ENCODE peak calls at places on chromosomes 13 and 19, in four cellular contexts. I, C, F and W are unnamed samples.

GRCh38 chr19:35461050-35461449 is 13.0 kb downstream of the FFAR2 start:
- DNase-seq in F (no peak), C (no peak), I (no peak), W (no peak)

GRCh38 chr13:30880756-30881155 is 25.3 kb upstream of the MEDAG start:
- DNase-seq in I (no peak), F (peak), C (no peak), W (peak)

GRCh38 chr13:93767231-93767916 is 540.8 kb downstream of the GPC6 start:
- DNase-seq in F (no peak), I (no peak), C (peak), W (no peak)

GRCh38 chr13:39373108-39373507 is 229.9 kb downstream of the LHFPL6 start:
- DNase-seq in C (no peak), F (no peak), I (no peak), W (no peak)

GRCh38 chr19:30512748-30513389 is 140.7 kb downstream of the ZNF536 start:
- DNase-seq in C (no peak), F (no peak), I (no peak), W (no peak)

GRCh38 chr13:66635526-66635925 is 594.6 kb downstream of the PCDH9 start:
- DNase-seq in F (peak), C (no peak), I (no peak), W (peak)

GRCh38 chr13:30720470-30720869 is 14.9 kb upstream of the ALOX5AP start:
- DNase-seq in C (no peak), F (no peak), I (peak), W (no peak)

GRCh38 chr13:42377640-42378382 is 105.9 kb downstream of the AKAP11 start:
- DNase-seq in F (no peak), C (no peak), I (peak), W (peak)

GRCh38 chr13:98771838-98772611 is 19.6 kb upstream of the SLC15A1 start:
- DNase-seq in F (no peak), C (no peak), I (no peak), W (no peak)

GRCh38 chr19:10222201-10222890 is 8.8 kb downstream of the S1PR2 start:
- DNase-seq in I (peak), F (no peak), C (no peak), W (no peak)

GRCh38 chr13:110627761-110628476 is 12.6 kb downstream of the NAXD start:
- DNase-seq in I (no peak), F (no peak), C (peak), W (no peak)

GRCh38 chr13:36862002-36862706 is 43.1 kb downstream of the RFXAP start:
- DNase-seq in I (no peak), F (no peak), C (no peak), W (no peak)

GRCh38 chr19:44640518-44640917 is 3.2 kb upstream of the PVR start:
- DNase-seq in F (no peak), C (no peak), I (no peak), W (no peak)

GRCh38 chr13:78787189-78787588 is 128.2 kb upstream of the OBI1 start:
- DNase-seq in C (no peak), I (no peak), F (no peak), W (no peak)

GRCh38 chr13:102580552-102581169 is 16.1 kb upstream of the TPP2 start:
- DNase-seq in C (no peak), F (peak), I (peak), W (peak)

GRCh38 chr13:51435002-51435578 is 17.7 kb downstream of the INTS6 start:
- DNase-seq in C (no peak), I (peak), F (no peak), W (no peak)

GRCh38 chr13:46211521-46212351 is at the start of gene LRRC63:
- DNase-seq in I (no peak), F (peak), C (peak), W (peak)

GRCh38 chr13:98450012-98450411 is 126.9 kb downstream of the STK24 start:
- DNase-seq in F (no peak), I (no peak), C (no peak), W (no peak)

GRCh38 chr13:74705438-74705837 is 571.2 kb upstream of the KLF12 start:
- DNase-seq in F (no peak), I (no peak), C (no peak), W (no peak)

GRCh38 chr13:44280461-44280860 is 93.2 kb upstream of the SERP2 start:
- DNase-seq in F (no peak), I (no peak), C (no peak), W (peak)

GRCh38 chr19:36013280-36014028 is 559 bp downstream of the ALKBH6 start:
- DNase-seq in I (no peak), C (no peak), F (peak), W (no peak)

GRCh38 chr19:10118960-10119359 is 739 bp downstream of the EIF3G start:
- DNase-seq in C (no peak), I (no peak), F (no peak), W (no peak)

GRCh38 chr19:13847033-13847899 is 29.7 kb upstream of the NANOS3 start:
- DNase-seq in F (peak), C (peak), I (peak), W (peak)

GRCh38 chr13:41523396-41523795 is 66.0 kb downstream of the RGCC start:
- DNase-seq in C (no peak), F (no peak), I (no peak), W (no peak)

GRCh38 chr19:32652893-32653625 is 21.9 kb downstream of the ANKRD27 start:
- DNase-seq in F (no peak), I (no peak), C (no peak), W (peak)

GRCh38 chr13:32284927-32285632 is 30.1 kb downstream of the ZAR1L start:
- DNase-seq in I (no peak), F (peak), C (no peak), W (peak)

GRCh38 chr13:40974460-40975407 is 44.4 kb downstream of the ELF1 start:
- DNase-seq in F (no peak), C (peak), I (peak), W (peak)

GRCh38 chr19:23436318-23436717 is 41.0 kb upstream of the ZNF91 start:
- DNase-seq in F (no peak), I (peak), C (peak), W (no peak)

GRCh38 chr19:41149831-41150230 is 35.6 kb downstream of the CYP2F1 start:
- DNase-seq in I (no peak), F (no peak), C (no peak), W (no peak)

GRCh38 chr19:1218751-1219567 is 13.4 kb downstream of the STK11 start:
- DNase-seq in F (no peak), I (no peak), C (no peak), W (no peak)

GRCh38 chr19:4732680-4733114 is 9.1 kb upstream of the DPP9 start:
- DNase-seq in I (peak), F (peak), C (peak), W (no peak)

GRCh38 chr19:21851596-21852345 is 15.8 kb upstream of the ZNF43 start:
- DNase-seq in F (peak), C (peak), I (peak), W (peak)

GRCh38 chr19:53626941-53627340 is 4.9 kb upstream of the DPRX start:
- DNase-seq in I (no peak), F (no peak), C (no peak), W (no peak)

GRCh38 chr13:52447354-52447753 is 3.1 kb downstream of the VPS36 start:
- DNase-seq in F (no peak), C (no peak), I (no peak), W (no peak)

GRCh38 chr19:39321832-39322176 is 1.1 kb upstream of the LRFN1 start:
- DNase-seq in C (no peak), I (no peak), F (no peak), W (no peak)

GRCh38 chr19:46741447-46741846 is 4.4 kb upstream of the FKRP start:
- DNase-seq in I (no peak), C (no peak), F (no peak), W (no peak)
- H3K27ac ChIP-seq in I (no peak), C (no peak), F (peak), W (no peak)

DNA sequence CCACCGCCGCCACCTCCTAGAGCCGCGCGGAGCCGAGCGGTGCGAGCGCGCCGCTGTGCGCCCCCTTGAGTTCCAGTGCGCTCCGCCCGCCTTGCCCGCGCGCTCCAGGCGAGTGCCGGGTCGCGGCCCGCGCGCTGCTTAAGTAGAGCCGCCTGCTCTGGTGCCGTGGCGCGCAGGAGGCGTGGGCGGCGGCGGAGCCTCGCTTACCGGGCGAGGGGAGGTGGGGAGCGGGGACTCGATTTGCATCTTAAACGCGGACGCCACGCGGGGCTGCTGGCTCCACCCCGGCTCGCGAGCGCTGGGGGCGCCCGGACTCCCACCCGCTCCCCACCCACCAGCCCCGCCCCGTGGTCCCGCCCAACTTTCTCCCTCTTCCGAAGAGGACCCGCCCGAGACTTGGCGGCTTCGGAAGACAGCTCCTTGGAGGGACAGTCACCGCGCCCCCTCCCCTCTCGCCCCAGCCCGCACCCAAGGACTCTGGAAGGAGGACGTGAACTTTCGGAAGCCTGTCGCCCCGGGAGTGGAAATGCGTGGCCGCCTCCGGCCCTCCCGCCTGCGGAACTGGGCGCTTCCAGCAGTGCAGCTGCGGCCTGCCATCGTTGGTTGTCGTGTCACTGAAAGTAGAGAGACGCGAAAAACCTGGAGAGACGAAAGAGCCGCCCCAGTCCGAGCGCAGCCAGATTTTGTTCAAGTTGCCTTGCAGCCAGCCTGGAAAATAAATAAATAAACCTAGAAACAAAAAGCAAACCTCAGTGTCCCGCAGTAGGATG is at the start of gene KCTD12:
- DNase-seq in F (peak), I (peak), C (peak), W (peak)
- TF ChIP-seq CTCF in F (peak), I (peak), C (no peak), W (peak)

DNA sequence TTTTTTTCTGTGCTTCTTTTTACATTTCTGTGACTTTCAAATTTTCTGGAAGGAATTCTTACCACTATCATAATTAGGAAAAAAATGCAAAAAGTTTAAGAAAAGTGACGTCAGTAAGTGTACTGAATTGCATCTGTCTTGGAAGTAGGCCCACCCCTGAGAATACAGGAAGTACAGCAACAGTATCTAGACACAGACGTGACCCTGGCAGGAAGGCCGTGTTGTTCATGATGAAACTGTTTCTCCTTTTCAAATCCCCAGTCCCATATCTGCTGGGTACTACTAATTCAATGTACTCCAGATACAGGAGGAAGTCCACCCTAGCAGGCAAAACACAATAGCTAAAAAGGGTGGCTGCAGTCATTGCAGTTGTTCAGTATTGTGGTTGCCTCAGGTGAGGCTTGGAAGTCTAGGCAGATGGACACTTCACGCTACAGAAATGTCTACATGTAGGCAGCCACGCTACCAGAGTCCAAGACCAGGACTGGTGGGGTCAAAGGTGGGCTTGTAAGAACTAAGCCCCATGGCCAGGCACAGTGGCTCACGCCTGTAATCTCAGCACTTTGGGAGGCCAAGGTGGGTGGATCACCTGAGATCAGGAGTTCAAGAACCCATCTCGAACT is 49.6 kb upstream of the MED4 start:
- DNase-seq in C (no peak), I (peak), F (no peak), W (peak)
- H3K27ac ChIP-seq in C (no peak), I (no peak), F (no peak), W (peak)

DNA sequence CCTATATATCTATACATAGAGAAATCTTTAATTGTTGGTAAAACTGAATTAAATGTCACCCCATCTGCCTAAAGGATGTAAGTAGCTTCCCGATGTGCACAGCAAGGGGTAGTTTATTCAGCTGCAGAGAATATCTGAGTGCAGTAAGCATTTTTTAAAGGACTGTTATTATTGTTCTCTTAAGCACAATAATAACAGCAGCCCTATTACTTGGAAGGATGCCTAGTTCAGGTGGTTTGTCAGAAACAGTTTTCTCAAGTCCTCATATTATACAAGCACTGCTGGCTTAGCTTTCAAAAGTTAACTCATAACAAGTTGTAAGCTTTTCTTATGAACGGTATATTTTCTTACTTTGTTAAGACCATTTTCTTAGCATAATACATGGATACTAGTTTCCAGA is 142.6 kb downstream of the CRYL1 start:
- DNase-seq in F (no peak), I (no peak), C (no peak), W (no peak)
- TF ChIP-seq CTCF in F (no peak), I (no peak), C (no peak), W (no peak)

DNA sequence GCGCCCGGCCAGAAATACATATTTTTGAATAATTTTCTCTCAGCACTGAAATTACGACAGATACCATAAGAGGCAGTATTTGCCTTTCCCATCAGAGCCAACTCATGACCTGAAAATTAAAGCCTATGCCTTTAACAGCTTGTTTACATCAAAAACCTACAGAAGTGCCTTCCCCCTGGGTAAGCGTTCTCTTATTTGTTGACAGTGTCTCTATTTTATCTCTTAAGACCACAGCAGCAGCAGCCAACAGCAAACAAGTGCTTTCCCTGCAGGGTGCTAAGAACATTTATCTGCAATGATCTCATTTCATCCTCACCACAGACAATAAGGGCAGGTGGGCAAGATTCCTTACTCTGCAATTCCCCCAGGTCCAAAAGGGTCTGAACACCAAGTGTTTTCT is 6.0 kb downstream of the AKAP8L start:
- DNase-seq in C (no peak), F (no peak), I (no peak), W (no peak)
- H3K27ac ChIP-seq in C (no peak), F (no peak), I (no peak), W (no peak)